ENCODE peak calls at places on chromosomes 1 and 21, in ten cellular contexts. U is T follicular helper cell; L is NCI-H2107; E is stimulated activated CD4-positive, alpha-beta T cell treated with anti-CD3 and anti-CD28 coated beads, Interleukin-4, amount 100 ng/mL, for 1 hour; P is activated T-cell treated with anti-CD3 and anti-CD28 coated beads for 24 hours; K is HTR-8/SVneo; B is ACHN; Q is iris pigment epithelial cell; N is epithelial cell of esophagus; A is neural crest cell. C is an unnamed sample.

GRCh38 chr1:246785536-246786111 is 61.4 kb downstream of the SCCPDH start:
- DNase-seq in U (no peak), A (no peak), K (no peak), B (peak), N (peak), Q (no peak), L (no peak), E (no peak), P (no peak), C (no peak)

GRCh38 chr1:34847094-34847493 is 12.5 kb downstream of the SMIM12 start:
- DNase-seq in A (no peak), P (no peak), U (no peak), N (no peak), E (no peak), K (no peak), L (no peak), Q (no peak), B (no peak), C (no peak)

GRCh38 chr1:59971464-59971911 is 44.9 kb upstream of the CYP2J2 start:
- DNase-seq in P (peak), U (peak), K (peak), Q (peak), N (peak), L (peak), E (peak), A (peak), B (peak), C (no peak)

GRCh38 chr1:214709241-214709640 is 106.2 kb downstream of the CENPF start:
- DNase-seq in U (no peak), K (no peak), A (no peak), Q (peak), L (no peak), P (no peak), B (no peak), N (no peak), E (no peak), C (no peak)

GRCh38 chr21:25709684-25710265 is 24.9 kb downstream of the ATP5PF start:
- DNase-seq in L (no peak), N (no peak), E (no peak), Q (no peak), P (no peak), U (no peak), B (no peak), A (no peak), K (no peak), C (no peak)

GRCh38 chr1:62978056-62978455 is 194.1 kb downstream of the ATG4C start:
- DNase-seq in P (no peak), K (no peak), N (no peak), B (no peak), E (no peak), U (no peak), L (no peak), Q (no peak), A (no peak), C (no peak)

GRCh38 chr1:231720652-231721325 is 94.2 kb downstream of the DISC1 start:
- DNase-seq in L (peak), E (no peak), K (no peak), U (no peak), A (no peak), N (no peak), Q (no peak), B (no peak), P (no peak), C (no peak)

GRCh38 chr1:226603976-226604845 is 55.6 kb downstream of the STUM start:
- DNase-seq in L (no peak), P (no peak), B (no peak), U (no peak), A (no peak), E (no peak), Q (no peak), K (no peak), N (no peak), C (no peak)

GRCh38 chr1:68433386-68433785 is 16.4 kb downstream of the RPE65 start:
- DNase-seq in U (no peak), Q (no peak), P (no peak), A (no peak), B (no peak), K (no peak), L (no peak), E (no peak), N (no peak), C (no peak)

GRCh38 chr1:204726478-204726877 is 40.9 kb upstream of the LRRN2 start:
- DNase-seq in A (no peak), B (peak), K (peak), N (peak), L (no peak), Q (peak), E (no peak), P (no peak), U (no peak), C (no peak)

GRCh38 chr1:164473544-164473943 is 85.4 kb upstream of the PBX1 start:
- DNase-seq in E (no peak), N (peak), B (no peak), U (no peak), L (no peak), K (no peak), Q (no peak), P (no peak), A (no peak), C (no peak)

GRCh38 chr1:99771522-99771921 is 5.1 kb upstream of the FRRS1 start:
- DNase-seq in E (no peak), U (no peak), K (no peak), L (no peak), A (no peak), P (no peak), Q (no peak), N (no peak), B (no peak), C (no peak)

GRCh38 chr1:102580806-102581205 is 527.5 kb downstream of the COL11A1 start:
- DNase-seq in B (no peak), N (no peak), E (no peak), U (no peak), L (no peak), K (no peak), P (no peak), Q (no peak), A (no peak), C (no peak)

GRCh38 chr21:33026299-33026858 is 644 bp downstream of the OLIG2 start:
- DNase-seq in U (no peak), P (no peak), K (no peak), A (no peak), N (no peak), L (no peak), B (no peak), Q (no peak), E (no peak), C (no peak)

GRCh38 chr1:175628548-175629317 is 114.7 kb downstream of the TNR start:
- DNase-seq in B (no peak), P (no peak), E (no peak), K (no peak), U (no peak), Q (no peak), A (no peak), N (no peak), L (no peak), C (no peak)

GRCh38 chr1:43558346-43558841 is 27.7 kb downstream of the PTPRF start:
- DNase-seq in U (no peak), P (no peak), L (peak), K (no peak), B (no peak), N (no peak), A (no peak), Q (peak), E (no peak), C (no peak)

GRCh38 chr1:115706774-115707425 is 61.6 kb downstream of the CASQ2 start:
- DNase-seq in Q (peak), B (peak), A (no peak), E (no peak), L (peak), P (no peak), N (peak), U (no peak), K (peak), C (no peak)

GRCh38 chr1:61079898-61080336 is 2.4 kb upstream of the NFIA start:
- DNase-seq in P (no peak), L (no peak), N (peak), B (peak), E (no peak), Q (peak), U (no peak), K (no peak), A (peak), C (no peak)

GRCh38 chr1:53560572-53561487 is 101.6 kb downstream of the DMRTB1 start:
- DNase-seq in K (no peak), E (no peak), P (no peak), Q (no peak), L (no peak), A (no peak), N (no peak), U (no peak), B (no peak), C (no peak)

GRCh38 chr1:235047331-235047871 is 81.2 kb downstream of the TOMM20 start:
- DNase-seq in E (no peak), Q (no peak), U (no peak), P (no peak), K (no peak), A (no peak), L (no peak), N (no peak), B (no peak), C (no peak)

GRCh38 chr1:231626535-231626950 is at the start of gene DISC1:
- DNase-seq in L (peak), B (peak), P (peak), N (peak), E (peak), Q (peak), U (peak), K (peak), A (peak), C (peak)

GRCh38 chr1:223102797-223103533 is 40.1 kb downstream of the TLR5 start:
- DNase-seq in L (no peak), P (no peak), Q (no peak), B (no peak), E (no peak), K (no peak), A (no peak), N (no peak), U (no peak), C (no peak)

GRCh38 chr1:163069142-163069541 is at the start of gene RGS4:
- DNase-seq in K (peak), P (no peak), N (peak), U (no peak), B (peak), E (no peak), A (peak), L (no peak), Q (peak), C (peak)

GRCh38 chr21:44299458-44300261 is at the start of gene PFKL:
- DNase-seq in A (peak), E (peak), N (peak), K (peak), L (peak), U (peak), P (peak), B (peak), Q (peak), C (peak)

GRCh38 chr1:1426961-1427934 is 6.2 kb upstream of the ANKRD65 start:
- DNase-seq in N (no peak), P (no peak), Q (no peak), L (no peak), K (no peak), B (no peak), A (no peak), U (no peak), E (no peak), C (no peak)

GRCh38 chr1:208513799-208514198 is 269.6 kb upstream of the PLXNA2 start:
- DNase-seq in Q (peak), N (no peak), E (no peak), A (no peak), U (no peak), L (no peak), K (no peak), P (no peak), B (no peak), C (no peak)

C was measured in HS-27A.